ENCODE peak calls at places on chromosomes 7 and 10, in nine cellular contexts. E is Calu3; T is H7; Y is brain microvascular endothelial cell; P is fibroblast of mammary gland; R is activated naive CD8-positive, alpha-beta T cell treated with anti-CD3 and anti-CD28 coated beads, Interleukin-2, amount 50 U/mL, for 16 hours; W is stimulated activated naive CD4-positive, alpha-beta T cell; Q is ELF-1; G is activated CD4-positive, alpha-beta T cell treated with anti-CD3 and anti-CD28 coated beads, Interleukin-2, amount 10 ng/mL, durations not matched to agents 7 days and 5 days. Z is an unnamed sample.

GRCh38 chr7:44982535-44982923 is 3.7 kb upstream of the MYO1G start:
- DNase-seq in E (no peak), T (no peak), Y (no peak), P (no peak), R (no peak), W (no peak), Q (no peak), G (no peak), Z (no peak)

GRCh38 chr10:100124097-100124496 is 42.4 kb upstream of the CPN1 start:
- DNase-seq in E (no peak), T (no peak), Y (no peak), P (no peak), R (no peak), W (no peak), Q (no peak), G (no peak), Z (no peak)

GRCh38 chr7:158028290-158028941 is 559.2 kb downstream of the PTPRN2 start:
- DNase-seq in E (no peak), T (no peak), Y (no peak), P (no peak), R (no peak), W (no peak), Q (no peak), G (no peak), Z (no peak)

GRCh38 chr7:1096156-1097119 is 8.5 kb downstream of the GPER1 start:
- DNase-seq in E (no peak), T (no peak), Y (no peak), P (no peak), R (no peak), W (no peak), Q (no peak), G (no peak), Z (no peak)

GRCh38 chr10:15262036-15262713 is 93.7 kb upstream of the NMT2 start:
- DNase-seq in E (peak), T (peak), Y (no peak), P (peak), R (no peak), W (peak), Q (no peak), G (no peak), Z (no peak)

GRCh38 chr10:72605137-72605536 is 20.7 kb downstream of the MICU1 start:
- DNase-seq in E (no peak), T (no peak), Y (no peak), P (no peak), R (no peak), W (no peak), Q (no peak), G (no peak), Z (no peak)

GRCh38 chr10:132728321-132728720 is 57.6 kb downstream of the NKX6-2 start:
- DNase-seq in E (no peak), T (peak), Y (no peak), P (no peak), R (no peak), W (no peak), Q (peak), G (no peak), Z (no peak)

GRCh38 chr10:49208996-49209395 is 20.8 kb upstream of the TMEM273 start:
- DNase-seq in E (no peak), T (no peak), Y (no peak), P (no peak), R (no peak), W (no peak), Q (no peak), G (no peak), Z (no peak)

GRCh38 chr7:93046641-93047040 is 71.1 kb downstream of the SAMD9 start:
- DNase-seq in E (no peak), T (peak), Y (no peak), P (no peak), R (no peak), W (no peak), Q (peak), G (no peak), Z (no peak)

GRCh38 chr10:71767420-71768035 is 5.8 kb downstream of the VSIR start:
- DNase-seq in E (peak), T (no peak), Y (peak), P (peak), R (no peak), W (no peak), Q (peak), G (no peak), Z (no peak)

GRCh38 chr10:19572056-19572455 is 244.2 kb upstream of the PLXDC2 start:
- DNase-seq in E (no peak), T (no peak), Y (no peak), P (peak), R (no peak), W (no peak), Q (no peak), G (no peak), Z (no peak)

GRCh38 chr10:60917331-60918280 is 26.4 kb downstream of the RHOBTB1 start:
- DNase-seq in E (no peak), T (no peak), Y (no peak), P (peak), R (no peak), W (no peak), Q (no peak), G (no peak), Z (no peak)

GRCh38 chr10:97018251-97019212 is 167.2 kb downstream of the SLIT1 start:
- DNase-seq in E (no peak), T (peak), Y (no peak), P (no peak), R (no peak), W (no peak), Q (no peak), G (no peak), Z (no peak)

GRCh38 chr10:102596506-102596971 is 47.7 kb upstream of the TRIM8 start:
- DNase-seq in E (peak), T (peak), Y (peak), P (peak), R (no peak), W (peak), Q (peak), G (peak), Z (no peak)

Z was measured in T-cell.